ENCODE peak calls at places on chromosomes 5 and 9, in ten cellular contexts. Q is CD4-positive, CD25-positive, alpha-beta regulatory T cell; I is heart right ventricle; C is sigmoid colon; O is cardiac muscle cell; P is GM23248; M is astrocyte of the spinal cord; W is mucosa of descending colon; L is GM06990; S is HL-60. R is an unnamed sample.

GRCh38 chr5:2749514-2750025 is 1.9 kb downstream of the IRX2 start:
- DNase-seq in Q (no peak), S (no peak), O (no peak), C (no peak), W (no peak), I (no peak), L (no peak), M (peak), P (peak), R (no peak)

GRCh38 chr9:127447416-127448111 is 3.6 kb downstream of the RPL12 start:
- DNase-seq in P (peak), W (no peak), Q (no peak), M (peak), C (no peak), L (no peak), S (peak), O (no peak), I (no peak), R (peak)

GRCh38 chr5:96175090-96175489 is 213.4 kb upstream of the ELL2 start:
- DNase-seq in O (no peak), Q (peak), L (peak), S (peak), W (no peak), M (no peak), P (peak), C (no peak), I (no peak), R (peak)

GRCh38 chr5:91020065-91020800 is 362.9 kb downstream of the ARRDC3 start:
- DNase-seq in C (no peak), S (no peak), Q (no peak), I (no peak), P (peak), M (peak), O (peak), L (no peak), W (no peak), R (no peak)

GRCh38 chr5:62575066-62575465 is 3.6 kb upstream of the LRRC70 start:
- DNase-seq in L (no peak), C (no peak), Q (no peak), S (no peak), I (no peak), M (no peak), W (no peak), P (no peak), O (no peak), R (no peak)

GRCh38 chr5:34707451-34708107 is 51.5 kb downstream of the RAI14 start:
- DNase-seq in L (no peak), I (no peak), C (no peak), Q (no peak), W (no peak), P (no peak), M (no peak), S (no peak), O (no peak), R (no peak)

GRCh38 chr5:115461093-115461492 is 83.5 kb downstream of the FEM1C start:
- DNase-seq in Q (no peak), P (peak), W (no peak), L (no peak), O (no peak), C (no peak), S (no peak), I (no peak), M (no peak), R (no peak)

GRCh38 chr9:88732128-88732527 is 197.2 kb downstream of the NXNL2 start:
- DNase-seq in L (no peak), S (no peak), M (peak), O (no peak), I (no peak), Q (no peak), C (no peak), P (peak), W (no peak), R (no peak)

GRCh38 chr9:103188966-103189365 is 193.8 kb downstream of the CYLC2 start:
- DNase-seq in I (no peak), M (no peak), S (no peak), P (no peak), W (no peak), L (no peak), Q (no peak), O (no peak), C (no peak), R (no peak)

GRCh38 chr5:16508730-16509531 is 43.3 kb upstream of the ZNF622 start:
- DNase-seq in C (no peak), L (no peak), I (peak), P (peak), Q (no peak), O (peak), W (peak), M (no peak), S (peak), R (no peak)

GRCh38 chr5:146334074-146334533 is 4.5 kb upstream of the POU4F3 start:
- DNase-seq in M (no peak), O (no peak), I (no peak), L (no peak), Q (no peak), C (no peak), P (no peak), W (no peak), S (no peak), R (no peak)
- H3K4me3 ChIP-seq in M (no peak), O (no peak), I (no peak), L (no peak), Q (no peak), C (no peak), P (no peak), W (no peak), S (no peak), R (no peak)

GRCh38 chr5:72507360-72508238 is at the start of gene ZNF366:
- DNase-seq in O (peak), M (no peak), L (no peak), P (no peak), I (no peak), S (no peak), C (no peak), W (no peak), Q (no peak), R (no peak)
- H3K4me3 ChIP-seq in O (no peak), M (no peak), L (no peak), P (no peak), I (peak), S (no peak), C (no peak), W (no peak), Q (no peak), R (no peak)

GRCh38 chr9:121121582-121122087 is 46.9 kb downstream of the CNTRL start:
- DNase-seq in O (peak), P (peak), L (peak), S (peak), I (peak), M (peak), C (peak), Q (peak), W (peak), R (peak)
- H3K4me3 ChIP-seq in O (peak), P (peak), L (peak), S (peak), I (peak), M (peak), C (peak), Q (peak), W (peak), R (peak)

DNA sequence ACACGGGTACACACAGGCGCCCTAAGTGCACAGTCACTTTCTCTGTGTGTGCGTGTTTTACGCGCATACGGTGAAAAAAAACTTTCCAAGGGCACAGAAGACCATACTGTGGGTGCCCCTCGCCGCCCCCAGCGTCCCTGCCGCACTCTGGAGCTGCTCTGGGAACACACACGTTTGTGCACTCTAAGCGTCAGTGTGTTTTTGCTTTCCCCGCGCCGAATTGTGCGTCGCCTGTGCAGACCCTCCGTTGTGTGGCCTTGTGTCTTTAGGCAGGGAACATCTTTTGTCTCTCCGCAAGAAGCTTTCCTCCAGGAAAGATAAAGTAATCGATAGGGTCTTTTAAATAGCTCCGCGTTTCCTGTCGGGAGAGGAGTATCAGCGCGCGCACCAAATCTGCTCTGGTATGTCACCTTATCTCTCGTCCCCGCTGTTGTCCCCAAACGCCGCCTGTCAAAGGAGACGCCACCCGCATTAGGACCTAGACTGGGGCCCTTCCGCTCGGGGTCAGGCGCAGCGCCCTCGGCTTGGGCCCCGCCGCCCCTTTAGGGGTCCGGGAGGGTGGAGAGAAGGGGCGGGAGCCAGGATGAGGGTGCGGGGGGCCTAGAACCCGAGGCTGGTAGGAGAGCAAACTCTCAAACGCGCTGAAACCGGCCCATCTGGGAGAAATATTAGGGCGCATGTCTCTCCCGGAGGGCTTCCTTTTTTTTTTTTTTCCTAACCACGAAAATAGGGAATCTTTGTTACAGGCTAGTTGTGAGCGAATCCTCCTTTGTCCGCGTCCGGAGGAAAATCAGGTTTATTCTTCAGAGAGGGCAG is 10.5 kb upstream of the NKX2-5 start:
- DNase-seq in P (no peak), I (peak), Q (no peak), W (no peak), S (no peak), C (no peak), L (no peak), O (peak), M (no peak), R (no peak)
- H3K4me3 ChIP-seq in P (no peak), I (peak), Q (no peak), W (no peak), S (no peak), C (no peak), L (no peak), O (peak), M (no peak), R (no peak)

DNA sequence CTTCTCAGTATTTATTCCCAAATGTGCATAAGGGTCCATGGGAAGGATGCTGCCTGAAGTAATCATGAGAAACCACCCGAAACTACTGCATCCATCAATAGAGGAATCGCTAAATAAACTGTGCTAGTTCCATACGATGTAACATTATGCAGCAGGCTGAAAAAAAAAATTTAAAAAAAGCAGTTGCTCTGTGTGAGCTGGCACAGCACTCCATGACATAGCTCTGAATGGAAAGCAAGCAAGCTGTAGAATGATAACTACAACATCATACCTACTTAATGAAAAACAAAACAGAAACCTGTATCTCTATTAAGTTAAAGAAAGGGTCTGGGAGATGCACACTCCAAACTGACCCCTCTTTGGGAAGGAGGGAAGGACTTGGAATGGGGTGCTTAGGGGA is 49.3 kb downstream of the SHB start:
- DNase-seq in C (no peak), P (peak), S (no peak), W (no peak), I (no peak), O (no peak), Q (no peak), M (no peak), L (no peak), R (no peak)
- H3K4me3 ChIP-seq in C (no peak), P (no peak), S (no peak), W (no peak), I (no peak), O (no peak), Q (no peak), M (no peak), L (no peak), R (peak)

DNA sequence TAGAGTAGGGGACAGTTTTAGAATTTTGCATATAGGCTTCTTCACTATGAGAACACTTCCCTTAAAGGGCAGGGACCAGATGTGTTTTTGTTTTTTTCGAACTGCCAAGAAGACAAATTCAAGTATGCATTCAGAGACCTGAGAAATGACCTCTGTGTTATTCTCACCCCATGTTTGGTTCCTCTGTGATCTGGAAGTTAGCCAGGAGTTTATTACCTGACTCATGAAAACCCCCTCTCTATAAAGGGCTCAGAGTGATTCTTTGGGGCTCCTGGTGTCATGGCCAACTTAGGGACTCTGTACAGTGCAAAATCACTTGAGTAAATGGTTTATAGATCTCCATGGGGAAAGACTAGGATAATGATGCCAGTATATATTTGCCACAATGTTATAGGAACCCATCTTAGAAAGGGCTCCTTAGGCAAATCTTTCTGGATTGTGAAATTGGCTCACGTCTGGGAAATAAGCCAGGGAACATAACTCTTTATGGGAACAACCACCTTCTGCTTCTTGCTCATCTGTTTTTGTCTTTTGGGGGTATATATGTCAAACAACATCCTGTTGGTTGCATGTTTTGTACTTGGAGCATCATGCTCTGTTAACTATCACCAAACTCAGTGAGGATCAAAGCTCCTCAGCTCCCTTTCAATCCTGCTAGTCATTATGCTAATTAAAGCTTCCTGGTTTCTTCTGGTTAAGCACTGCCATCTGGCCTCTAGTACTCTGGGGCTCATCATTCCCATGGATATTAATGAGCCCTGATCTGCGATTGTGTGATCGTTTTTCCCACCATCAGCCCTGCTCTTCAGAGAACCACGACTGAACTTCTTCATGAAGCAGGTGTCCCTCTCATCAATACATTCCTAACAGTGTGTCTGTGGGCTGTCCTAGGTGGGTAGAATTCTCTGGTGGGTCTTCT is 173.4 kb upstream of the CDH12 start:
- DNase-seq in I (no peak), S (no peak), O (no peak), L (no peak), M (no peak), Q (no peak), W (no peak), P (no peak), C (no peak), R (no peak)
- H3K4me3 ChIP-seq in I (no peak), S (no peak), O (no peak), L (no peak), M (no peak), Q (no peak), W (no peak), P (no peak), C (no peak), R (no peak)

GRCh38 chr5:32174011-32174866 is at the start of gene GOLPH3:
- DNase-seq in C (peak), O (peak), I (peak), Q (peak), S (peak), P (peak), W (peak), M (peak), L (peak), R (peak)

GRCh38 chr5:32168460-32169033 is 5.6 kb downstream of the GOLPH3 start:
- DNase-seq in O (no peak), L (no peak), P (no peak), Q (no peak), M (no peak), I (no peak), S (no peak), W (no peak), C (peak), R (no peak)

GRCh38 chr5:32172908-32173393 is 1.2 kb downstream of the GOLPH3 start:
- DNase-seq in P (peak), Q (peak), L (no peak), C (no peak), I (no peak), O (no peak), S (no peak), W (no peak), M (peak), R (peak)

GRCh38 chr5:32173394-32174010 is 617 bp downstream of the GOLPH3 start:
- DNase-seq in S (peak), P (peak), O (peak), C (peak), L (peak), Q (peak), I (peak), M (no peak), W (peak), R (peak)

DNA sequence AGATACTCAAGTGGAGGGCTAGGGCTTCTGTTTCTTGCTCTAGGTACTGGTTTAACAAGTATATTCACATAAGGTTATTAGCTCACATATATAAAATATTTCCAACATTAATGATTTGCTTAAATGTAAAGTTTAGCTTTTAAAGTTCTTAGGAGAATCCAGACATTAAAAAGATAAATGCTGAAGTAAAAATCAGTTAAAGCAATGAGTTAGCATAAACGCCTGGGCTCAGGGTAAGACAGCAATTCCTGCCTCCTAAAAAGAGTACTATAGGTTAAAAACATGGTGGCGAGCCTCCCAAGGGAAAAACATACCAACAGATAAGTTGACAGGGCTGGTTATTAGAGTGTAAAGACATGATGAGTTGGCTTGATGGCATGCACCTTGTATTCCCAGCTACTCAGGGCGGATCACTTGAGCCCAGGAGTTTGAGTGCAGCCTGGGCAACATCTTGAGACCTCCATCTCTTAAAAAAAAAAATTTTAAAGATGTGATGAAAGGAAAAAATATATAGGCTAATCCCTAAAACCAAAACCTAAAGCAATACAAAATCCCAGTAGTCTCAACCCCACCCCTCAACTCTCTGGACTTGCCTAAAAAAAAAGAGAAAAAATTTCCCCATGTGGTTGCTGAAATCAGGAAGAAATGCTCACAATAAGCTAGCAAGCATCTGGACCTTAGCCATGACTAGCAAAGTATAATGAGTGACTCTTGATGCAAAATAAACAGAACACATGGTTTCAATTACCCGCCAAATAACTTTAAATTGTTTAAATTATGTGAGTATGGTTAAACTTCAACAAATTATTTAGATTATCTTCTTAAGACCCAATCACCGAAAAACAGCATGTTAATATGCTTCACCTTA is 3.6 kb downstream of the GOLPH3 start:
- DNase-seq in S (no peak), P (peak), L (no peak), C (no peak), Q (no peak), O (no peak), W (no peak), I (no peak), M (peak), R (no peak)
- H3K4me3 ChIP-seq in S (no peak), P (peak), L (no peak), C (no peak), Q (peak), O (no peak), W (no peak), I (no peak), M (no peak), R (no peak)

DNA sequence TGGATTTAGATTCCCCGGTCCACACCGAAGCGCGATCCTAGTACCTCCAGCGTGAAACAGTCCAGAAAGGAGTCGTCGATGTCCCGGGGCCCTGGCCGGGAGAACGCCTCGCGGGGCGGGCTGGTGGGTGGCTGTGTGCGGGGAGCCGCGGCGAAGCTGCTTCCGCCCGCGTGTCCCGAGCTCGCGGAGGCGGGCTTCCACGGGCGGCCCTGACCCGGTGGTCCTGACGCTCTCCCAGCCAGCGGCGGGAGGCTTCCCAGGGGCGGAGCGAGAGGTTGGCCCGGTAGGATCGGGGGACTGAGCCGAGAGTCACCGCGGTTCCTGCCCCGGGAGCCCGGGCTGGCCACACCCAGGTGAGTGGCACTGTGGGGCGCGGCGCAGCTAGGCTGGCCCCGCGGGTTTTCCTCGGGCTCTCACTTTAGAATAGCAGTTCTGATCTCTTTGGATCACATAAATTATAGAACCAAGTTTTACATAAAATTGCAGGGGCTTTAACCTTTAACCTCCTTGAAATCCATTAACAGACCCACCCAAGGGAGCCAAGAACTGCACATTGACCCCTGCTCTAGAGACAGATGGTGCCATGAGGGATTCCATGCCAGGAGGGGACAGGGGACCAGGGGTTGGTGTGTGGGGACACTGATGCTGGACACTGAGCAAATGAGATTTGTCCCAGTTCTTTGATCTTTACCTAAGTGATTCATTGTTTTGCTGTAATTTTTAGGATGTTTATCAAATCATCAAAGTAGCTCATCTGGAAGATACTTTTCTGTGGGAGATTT is 29.2 kb upstream of the IL31RA start:
- DNase-seq in W (no peak), I (peak), S (no peak), P (peak), Q (no peak), L (no peak), C (no peak), M (peak), O (peak), R (no peak)
- H3K4me3 ChIP-seq in W (no peak), I (peak), S (no peak), P (peak), Q (no peak), L (no peak), C (no peak), M (peak), O (peak), R (no peak)

GRCh38 chr9:110126457-110126856 is 81.5 kb downstream of the C9orf152 start:
- DNase-seq in O (no peak), S (no peak), C (no peak), M (no peak), L (no peak), Q (peak), W (no peak), I (no peak), P (no peak), R (no peak)

GRCh38 chr9:110123364-110124095 is 84.4 kb downstream of the C9orf152 start:
- DNase-seq in Q (no peak), S (no peak), I (no peak), L (no peak), C (no peak), O (no peak), P (peak), W (no peak), M (peak), R (no peak)

GRCh38 chr9:110126986-110127864 is 80.7 kb downstream of the C9orf152 start:
- DNase-seq in I (peak), S (no peak), M (no peak), W (peak), O (peak), P (no peak), L (no peak), Q (no peak), C (peak), R (no peak)

GRCh38 chr9:110125763-110126351 is 82.1 kb downstream of the C9orf152 start:
- DNase-seq in M (no peak), I (no peak), O (no peak), C (no peak), P (peak), W (no peak), Q (no peak), S (no peak), L (no peak), R (no peak)

GRCh38 chr9:110125207-110125751 is 82.7 kb downstream of the C9orf152 start:
- DNase-seq in C (peak), L (no peak), M (peak), O (peak), S (no peak), Q (no peak), P (peak), I (peak), W (peak), R (no peak)
- H3K4me3 ChIP-seq in C (peak), L (no peak), M (peak), O (peak), S (no peak), Q (no peak), P (peak), I (peak), W (no peak), R (no peak)

R was measured in Karpas-422.